ENCODE peak calls at places on chromosomes 4 and X, in six cellular contexts. D is head of caudate nucleus; U is AG04450; G is body of pancreas; P is NCI-H2081; A is CD8-positive, alpha-beta memory T cell. V is an unnamed sample.

GRCh38 chrX:10769696-10770619 is 149.6 kb upstream of the MID1 start:
- DNase-seq in U (peak), A (no peak), G (no peak), D (peak), P (peak), V (no peak)

GRCh38 chrX:26442340-26442739 is 226.4 kb downstream of the MAGEB5 start:
- DNase-seq in P (peak), U (no peak), D (no peak), G (no peak), A (no peak), V (no peak)

GRCh38 chrX:103400931-103401330 is 24.6 kb downstream of the BEX3 start:
- DNase-seq in A (no peak), P (no peak), D (no peak), U (no peak), G (no peak), V (no peak)

GRCh38 chr4:110878413-110878812 is 255.5 kb upstream of the PITX2 start:
- DNase-seq in P (no peak), D (no peak), A (no peak), U (no peak), G (no peak), V (no peak)

GRCh38 chr4:139984459-139984858 is 169.5 kb downstream of the MAML3 start:
- DNase-seq in G (no peak), P (no peak), U (no peak), A (no peak), D (no peak), V (no peak)

GRCh38 chrX:104922206-104922621 is 298.3 kb downstream of the TEX13A start:
- DNase-seq in A (peak), U (peak), P (peak), D (peak), G (peak), V (peak)

GRCh38 chr4:147640331-147640730 is 23.1 kb downstream of the TMEM184C start:
- DNase-seq in U (no peak), G (no peak), A (no peak), D (no peak), P (no peak), V (no peak)

GRCh38 chrX:85379174-85379907 is at the start of gene POF1B:
- DNase-seq in A (no peak), U (no peak), D (no peak), P (peak), G (peak), V (peak)

GRCh38 chrX:133414399-133415275 is 652 bp downstream of the GPC4 start:
- DNase-seq in G (peak), D (no peak), U (no peak), A (no peak), P (no peak), V (peak)